ENCODE peak calls at places on chromosomes 2 and 18, in six cellular contexts. L is PC-3, H is A549, V is transverse colon, N is RWPE2, E is fibroblast of pulmonary artery. B is an unnamed sample.

GRCh38 chr2:74425523-74425922 is 4.0 kb downstream of the WDR54 start:
- DNase-seq in N (peak), L (no peak), V (no peak), H (no peak), E (no peak), B (no peak)

GRCh38 chr2:164690361-164690760 is 69.1 kb upstream of the GRB14 start:
- DNase-seq in L (no peak), H (no peak), N (no peak), V (no peak), E (no peak), B (no peak)

GRCh38 chr2:239957681-239958181 is 67.4 kb downstream of the NDUFA10 start:
- DNase-seq in V (no peak), N (peak), L (no peak), E (no peak), H (no peak), B (no peak)

GRCh38 chr2:204260162-204260877 is 285.0 kb upstream of the PARD3B start:
- DNase-seq in L (peak), H (peak), N (no peak), E (peak), V (peak), B (peak)

GRCh38 chr2:28604284-28604843 is 108.5 kb downstream of the PLB1 start:
- DNase-seq in E (no peak), H (no peak), V (no peak), L (peak), N (no peak), B (no peak)

GRCh38 chr18:78776706-78777105 is 202.9 kb upstream of the SALL3 start:
- DNase-seq in L (no peak), H (no peak), V (peak), N (peak), E (no peak), B (no peak)

GRCh38 chr2:180571559-180571958 is 408.8 kb upstream of the UBE2E3 start:
- DNase-seq in N (no peak), H (no peak), V (no peak), L (peak), E (peak), B (peak)

GRCh38 chr2:230956827-230957755 is 32.0 kb upstream of the GPR55 start:
- DNase-seq in H (peak), N (no peak), E (peak), L (peak), V (peak), B (peak)

GRCh38 chr2:60976271-60976670 is 41.2 kb upstream of the PEX13 start:
- DNase-seq in L (no peak), E (no peak), V (no peak), N (no peak), H (no peak), B (no peak)

GRCh38 chr18:10010611-10011015 is 96.8 kb downstream of the VAPA start:
- DNase-seq in L (peak), H (no peak), V (peak), E (peak), N (no peak), B (peak)

GRCh38 chr18:23066504-23067039 is 68.7 kb upstream of the CABLES1 start:
- DNase-seq in V (no peak), E (no peak), L (no peak), N (no peak), H (no peak), B (no peak)

GRCh38 chr2:108825736-108826135 is 39.2 kb downstream of the CCDC138 start:
- DNase-seq in E (no peak), V (no peak), H (no peak), N (no peak), L (no peak), B (no peak)

GRCh38 chr2:40251146-40251545 is 200.7 kb downstream of the SLC8A1 start:
- DNase-seq in E (peak), N (no peak), L (peak), H (no peak), V (no peak), B (no peak)

GRCh38 chr18:51192026-51192425 is 5.5 kb downstream of the MEX3C start:
- DNase-seq in V (no peak), H (no peak), E (no peak), L (no peak), N (no peak), B (no peak)

GRCh38 chr18:56001576-56001975 is 413.6 kb upstream of the TCF4 start:
- DNase-seq in L (no peak), N (no peak), E (no peak), H (no peak), V (no peak), B (no peak)

GRCh38 chr2:197453914-197454398 is 604 bp downstream of the COQ10B start:
- DNase-seq in V (peak), E (peak), H (peak), L (no peak), N (peak), B (peak)

GRCh38 chr18:79400091-79400590 is 4.4 kb downstream of the NFATC1 start:
- DNase-seq in H (peak), E (peak), V (peak), L (peak), N (no peak), B (peak)

GRCh38 chr2:239947361-239948045 is 77.6 kb downstream of the NDUFA10 start:
- DNase-seq in H (no peak), E (no peak), N (peak), L (no peak), V (no peak), B (no peak)

GRCh38 chr2:226953206-226953605 is 117.4 kb downstream of the RHBDD1 start:
- DNase-seq in E (no peak), L (no peak), N (no peak), V (no peak), H (no peak), B (peak)

GRCh38 chr2:12507295-12507694 is 209.4 kb upstream of the TRIB2 start:
- DNase-seq in H (no peak), V (no peak), L (peak), N (peak), E (peak), B (no peak)

GRCh38 chr2:221448857-221449390 is 123.2 kb downstream of the EPHA4 start:
- DNase-seq in H (no peak), E (no peak), L (no peak), N (no peak), V (no peak), B (no peak)

GRCh38 chr2:99183025-99183424 is 2.0 kb downstream of the MRPL30 start:
- DNase-seq in N (no peak), V (no peak), H (no peak), L (peak), E (no peak), B (no peak)

GRCh38 chr2:99956232-99957030 is 186.0 kb downstream of the AFF3 start:
- DNase-seq in E (no peak), L (no peak), H (no peak), N (no peak), V (no peak), B (no peak)

GRCh38 chr2:222320441-222321395 is 21.9 kb upstream of the PAX3 start:
- DNase-seq in V (no peak), L (no peak), N (peak), H (no peak), E (no peak), B (no peak)

GRCh38 chr2:7736646-7737305 is 819.6 kb downstream of the RNF144A start:
- DNase-seq in V (no peak), E (no peak), H (no peak), L (peak), N (no peak), B (no peak)

GRCh38 chr2:241135737-241136136 is 13.5 kb downstream of the PASK start:
- DNase-seq in V (peak), N (no peak), L (no peak), E (no peak), H (no peak), B (no peak)

GRCh38 chr18:48678237-48679115 is 139.6 kb downstream of the CTIF start:
- DNase-seq in H (no peak), N (peak), E (no peak), V (no peak), L (no peak), B (no peak)

GRCh38 chr18:26617151-26617554 is 68.8 kb upstream of the KCTD1 start:
- DNase-seq in H (peak), E (peak), N (no peak), V (no peak), L (peak), B (peak)

GRCh38 chr2:69947078-69947801 is 14.2 kb downstream of the ASPRV1 start:
- DNase-seq in H (no peak), N (no peak), L (peak), V (no peak), E (no peak), B (no peak)

GRCh38 chr18:55338955-55339662 is 248.9 kb downstream of the TCF4 start:
- DNase-seq in L (no peak), N (no peak), H (no peak), E (no peak), V (no peak), B (peak)

GRCh38 chr2:54469484-54470053 is 13.4 kb downstream of the SPTBN1 start:
- DNase-seq in L (no peak), E (no peak), H (no peak), V (no peak), N (no peak), B (no peak)

GRCh38 chr18:32328379-32328778 is 138.5 kb downstream of the MEP1B start:
- DNase-seq in N (no peak), L (peak), E (peak), H (no peak), V (no peak), B (peak)

GRCh38 chr2:73255007-73255644 is 21.0 kb downstream of the CCT7 start:
- DNase-seq in L (no peak), E (no peak), N (no peak), H (no peak), V (no peak), B (no peak)

GRCh38 chr2:239883326-239884050 is 141.7 kb downstream of the NDUFA10 start:
- DNase-seq in N (no peak), V (no peak), L (no peak), E (no peak), H (no peak), B (no peak)

GRCh38 chr2:196987298-196987653 is 60.8 kb upstream of the PGAP1 start:
- DNase-seq in V (no peak), E (peak), N (no peak), H (no peak), L (no peak), B (no peak)

GRCh38 chr2:215966274-215966673 is 47.1 kb downstream of the MREG start:
- DNase-seq in L (no peak), N (no peak), V (no peak), H (no peak), E (no peak), B (no peak)

GRCh38 chr2:215960825-215961224 is 52.5 kb downstream of the MREG start:
- DNase-seq in N (no peak), L (no peak), E (no peak), H (no peak), V (no peak), B (no peak)

GRCh38 chr2:215958231-215958630 is 55.1 kb downstream of the MREG start:
- DNase-seq in L (no peak), V (no peak), H (no peak), N (no peak), E (no peak), B (no peak)

GRCh38 chr2:215965532-215966152 is 47.7 kb downstream of the MREG start:
- DNase-seq in V (no peak), L (no peak), N (no peak), H (no peak), E (no peak), B (no peak)

GRCh38 chr2:215961981-215962380 is 51.4 kb downstream of the MREG start:
- DNase-seq in V (no peak), N (no peak), H (no peak), L (no peak), E (no peak), B (no peak)
- H3K4me3 ChIP-seq in V (no peak), N (no peak), H (no peak), L (no peak), E (no peak), B (no peak)

DNA sequence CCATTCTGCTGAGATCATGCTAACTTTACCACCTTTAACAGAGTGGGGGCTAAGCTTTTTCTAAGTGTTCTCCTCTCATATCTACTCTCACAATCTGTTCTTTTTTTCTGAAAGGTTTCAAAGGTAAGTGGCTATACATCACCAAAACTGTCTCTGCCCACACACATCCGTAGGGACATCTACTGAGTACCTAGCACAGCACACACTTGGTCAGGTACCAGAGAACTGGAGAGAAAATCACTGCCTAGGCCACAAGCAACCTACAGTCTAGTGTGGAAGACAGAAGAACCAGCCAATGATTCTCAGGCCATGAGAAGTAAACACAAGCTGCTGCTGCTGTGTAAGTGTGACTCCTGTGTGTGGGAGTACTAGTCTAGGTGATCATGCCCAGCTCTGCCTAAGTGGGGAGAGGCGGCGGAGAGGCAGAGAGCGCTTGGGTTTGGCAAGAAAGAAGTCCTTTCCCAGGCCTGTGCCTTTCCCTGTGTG is 176.1 kb upstream of the ZFP36L2 start:
- DNase-seq in E (peak), H (no peak), L (no peak), N (no peak), V (no peak), B (no peak)
- TF ChIP-seq CTCF in E (no peak), H (no peak), L (no peak), N (no peak), V (no peak), B (no peak)

DNA sequence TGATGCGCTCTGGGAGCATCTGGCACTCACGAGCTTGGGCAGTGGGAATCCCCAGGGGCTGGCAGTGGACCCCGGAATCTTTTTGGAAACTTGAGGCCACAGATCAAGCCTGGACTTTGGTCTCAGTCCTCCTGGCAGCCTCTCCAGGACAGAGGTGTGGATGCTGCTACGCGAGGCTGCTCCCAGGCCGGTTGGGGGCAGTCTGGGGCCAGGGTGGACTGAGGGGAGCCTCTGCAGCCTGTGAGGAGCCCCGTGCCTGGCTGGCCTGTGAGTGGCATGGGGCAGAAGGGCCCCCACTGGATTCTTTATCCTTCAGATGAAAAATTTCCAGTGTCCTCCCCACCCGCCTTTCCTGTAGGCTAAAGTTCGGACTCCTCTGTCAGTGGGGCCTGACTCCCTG is 12.7 kb upstream of the DES start:
- DNase-seq in L (no peak), N (no peak), H (no peak), E (no peak), V (no peak), B (no peak)
- H3K4me3 ChIP-seq in L (no peak), N (no peak), H (no peak), E (no peak), V (no peak), B (no peak)

DNA sequence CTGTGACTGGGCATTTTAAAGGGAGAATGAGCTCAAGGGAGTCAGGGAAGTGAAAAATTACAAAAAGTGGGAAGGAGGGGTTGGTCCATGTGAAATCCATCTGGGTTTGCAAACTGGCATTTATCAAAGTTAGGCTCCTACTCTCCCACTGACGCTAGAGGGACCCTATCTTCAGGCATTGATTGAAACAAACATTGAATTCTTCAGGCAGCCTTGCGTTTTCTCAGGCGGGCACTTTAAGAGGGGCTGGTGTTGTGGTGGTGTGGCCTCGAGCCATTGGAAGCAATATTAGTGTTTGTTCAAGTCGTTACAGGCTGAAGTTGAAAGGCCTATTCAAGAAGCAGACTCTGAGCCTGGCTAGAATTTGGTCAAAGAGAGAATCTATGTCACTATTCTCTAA is 36.6 kb downstream of the STON1 start:
- DNase-seq in V (no peak), H (peak), L (no peak), E (peak), N (no peak), B (peak)
- TF ChIP-seq CTCF in V (no peak), H (peak), L (peak), E (peak), N (peak), B (peak)

B was measured in fibroblast of the aortic adventitia.